ENCODE peak calls at places on chromosomes 6 and 20, in ten cellular contexts. D is LHCN-M2; C is AG20443; N is effector CD8-positive, alpha-beta T cell; K is activated CD8-positive, alpha-beta memory T cell treated with anti-CD3 and anti-CD28 coated beads for 48 hours; P is fibroblast of lung; I is C1 segment of cervical spinal cord; Y is stomach; M is dorsolateral prefrontal cortex; Q is BJ. T is an unnamed sample.

GRCh38 chr20:51491393-51491792 is 51.1 kb downstream of the NFATC2 start:
- DNase-seq in D (no peak), C (no peak), N (no peak), K (no peak), P (no peak), I (no peak), Y (no peak), M (no peak), Q (no peak), T (no peak)

GRCh38 chr20:4949833-4950178 is 51.5 kb downstream of the SLC23A2 start:
- DNase-seq in D (no peak), C (peak; percentile 74), N (no peak), K (no peak), P (peak; percentile 67), I (no peak), Y (no peak), M (peak; percentile 48), Q (no peak), T (no peak)

GRCh38 chr20:39886650-39887190 is 802.3 kb downstream of the MAFB start:
- DNase-seq in D (no peak), C (peak; percentile 19), N (no peak), K (no peak), P (no peak), I (no peak), Y (no peak), M (no peak), Q (no peak), T (peak; percentile 45)

GRCh38 chr6:151387581-151387980 is 3.8 kb downstream of the ZBTB2 start:
- DNase-seq in D (no peak), C (peak; percentile 23), N (no peak), K (no peak), P (peak; percentile 45), I (no peak), Y (no peak), M (no peak), Q (peak; percentile 15), T (no peak)

GRCh38 chr6:39666706-39667489 is 58.3 kb downstream of the KIF6 start:
- DNase-seq in D (no peak), C (no peak), N (no peak), K (no peak), P (no peak), I (no peak), Y (no peak), M (no peak), Q (no peak), T (no peak)

GRCh38 chr20:62984666-62985065 is 22.1 kb downstream of the BHLHE23 start:
- DNase-seq in D (no peak), C (no peak), N (no peak), K (no peak), P (no peak), I (no peak), Y (no peak), M (no peak), Q (no peak), T (no peak)

GRCh38 chr20:35564905-35565304 is 23.0 kb downstream of the ERGIC3 start:
- DNase-seq in D (no peak), C (no peak), N (no peak), K (no peak), P (no peak), I (no peak), Y (no peak), M (no peak), Q (no peak), T (no peak)

GRCh38 chr6:12849420-12850200 is 133.0 kb downstream of the PHACTR1 start:
- DNase-seq in D (peak; percentile 42), C (no peak), N (no peak), K (no peak), P (no peak), I (no peak), Y (no peak), M (no peak), Q (no peak), T (no peak)

GRCh38 chr6:30541515-30542403 is 14.5 kb downstream of the GNL1 start:
- DNase-seq in D (peak; percentile 73), C (peak; percentile 82), N (peak; percentile 65), K (peak; percentile 67), P (peak; percentile 92), I (no peak), Y (peak; percentile 83), M (peak; percentile 69), Q (peak; percentile 31), T (peak; percentile 81)

GRCh38 chr6:42740725-42741124 is 5.2 kb downstream of the TBCC start:
- DNase-seq in D (no peak), C (peak; percentile 42), N (no peak), K (no peak), P (no peak), I (no peak), Y (no peak), M (no peak), Q (no peak), T (no peak)

GRCh38 chr6:44969446-44970175 is 358.5 kb upstream of the RUNX2 start:
- DNase-seq in D (no peak), C (no peak), N (no peak), K (no peak), P (peak; percentile 62), I (no peak), Y (no peak), M (no peak), Q (no peak), T (no peak)

GRCh38 chr20:62258499-62259293 is 20.4 kb downstream of the OSBPL2 start:
- DNase-seq in D (peak; percentile 50), C (peak; percentile 94), N (no peak), K (no peak), P (peak; percentile 65), I (no peak), Y (no peak), M (peak; percentile 64), Q (peak; percentile 44), T (peak; percentile 80)

GRCh38 chr20:21555470-21556120 is 41.7 kb upstream of the NKX2-2 start:
- DNase-seq in D (no peak), C (no peak), N (no peak), K (no peak), P (no peak), I (no peak), Y (no peak), M (no peak), Q (no peak), T (no peak)

GRCh38 chr20:48198951-48199431 is 413.7 kb upstream of the SULF2 start:
- DNase-seq in D (no peak), C (peak; percentile 25), N (no peak), K (no peak), P (no peak), I (no peak), Y (no peak), M (no peak), Q (no peak), T (no peak)

GRCh38 chr20:51382986-51383821 is 159.3 kb downstream of the NFATC2 start:
- DNase-seq in D (no peak), C (peak; percentile 33), N (no peak), K (no peak), P (no peak), I (no peak), Y (peak; percentile 71), M (peak; percentile 66), Q (no peak), T (no peak)

GRCh38 chr6:19578489-19578888 is 258.7 kb upstream of the ID4 start:
- DNase-seq in D (no peak), C (peak; percentile 38), N (no peak), K (no peak), P (no peak), I (no peak), Y (no peak), M (no peak), Q (peak; percentile 9), T (no peak)

GRCh38 chr20:9200620-9201019 is 131.7 kb downstream of the PLCB4 start:
- DNase-seq in D (peak; percentile 81), C (peak; percentile 39), N (no peak), K (no peak), P (peak; percentile 42), I (no peak), Y (no peak), M (no peak), Q (peak; percentile 51), T (no peak)

GRCh38 chr6:55729665-55730064 is 145.7 kb downstream of the BMP5 start:
- DNase-seq in D (peak; percentile 13), C (no peak), N (no peak), K (no peak), P (no peak), I (no peak), Y (no peak), M (no peak), Q (no peak), T (no peak)

GRCh38 chr6:118709859-118710350 is 58.5 kb upstream of the CEP85L start:
- DNase-seq in D (peak; percentile 77), C (no peak), N (peak; percentile 25), K (no peak), P (no peak), I (no peak), Y (peak; percentile 39), M (no peak), Q (peak; percentile 44), T (no peak)

GRCh38 chr20:37542281-37542680 is 14.6 kb upstream of the BLCAP start:
- DNase-seq in D (no peak), C (no peak), N (no peak), K (no peak), P (no peak), I (no peak), Y (no peak), M (no peak), Q (no peak), T (no peak)

GRCh38 chr6:169653691-169654090 is 48.1 kb downstream of the WDR27 start:
- DNase-seq in D (no peak), C (peak; percentile 36), N (no peak), K (no peak), P (no peak), I (no peak), Y (no peak), M (no peak), Q (no peak), T (no peak)

GRCh38 chr6:12484519-12484918 is 194.4 kb downstream of the EDN1 start:
- DNase-seq in D (no peak), C (no peak), N (no peak), K (no peak), P (no peak), I (no peak), Y (no peak), M (no peak), Q (no peak), T (no peak)

GRCh38 chr20:50690979-50691584 is at the start of gene RIPOR3:
- DNase-seq in D (no peak), C (peak; percentile 64), N (no peak), K (no peak), P (no peak), I (no peak), Y (peak; percentile 36), M (no peak), Q (no peak), T (peak; percentile 61)

GRCh38 chr6:39493174-39493573 is 170.7 kb upstream of the KCNK16 start:
- DNase-seq in D (no peak), C (no peak), N (no peak), K (no peak), P (no peak), I (no peak), Y (no peak), M (no peak), Q (no peak), T (no peak)

GRCh38 chr6:20746805-20747204 is 212.5 kb downstream of the CDKAL1 start:
- DNase-seq in D (no peak), C (no peak), N (no peak), K (no peak), P (no peak), I (no peak), Y (no peak), M (no peak), Q (no peak), T (no peak)

GRCh38 chr6:38503032-38503784 is 136.5 kb downstream of the BTBD9 start:
- DNase-seq in D (peak; percentile 35), C (no peak), N (no peak), K (no peak), P (no peak), I (no peak), Y (no peak), M (no peak), Q (no peak), T (no peak)

GRCh38 chr6:42140051-42140450 is 2.4 kb downstream of the C6orf132 start:
- DNase-seq in D (peak; percentile 80), C (peak; percentile 58), N (no peak), K (no peak), P (peak; percentile 17), I (no peak), Y (peak; percentile 77), M (no peak), Q (no peak), T (no peak)